ENCODE peak calls at places on chromosomes 5 and 9, in nine cellular contexts. One of them, this sample, is unnamed.
A peak's percentile ranks its signal among the peaks of the same experiment; 100 is the strongest.

GRCh38 chr5:102152906-102153787 is 142.9 kb downstream of the SLCO4C1 start:
- DNase-seq in HCT116: peak; percentile 35
- DNase-seq in gastrocnemius medialis: no peak
- DNase-seq in GM12891: no peak
- DNase-seq in heart left ventricle: no peak
- DNase-seq in ovary: no peak
- DNase-seq in sigmoid colon: no peak
- DNase-seq in transverse colon: no peak
- DNase-seq in prostate gland: no peak
- DNase-seq in this sample: peak; percentile 1

GRCh38 chr5:73692166-73692640 is 66.2 kb downstream of the ARHGEF28 start:
- DNase-seq in HCT116: no peak
- DNase-seq in gastrocnemius medialis: no peak
- DNase-seq in GM12891: no peak
- DNase-seq in heart left ventricle: no peak
- DNase-seq in ovary: no peak
- DNase-seq in sigmoid colon: no peak
- DNase-seq in transverse colon: no peak
- DNase-seq in prostate gland: no peak
- DNase-seq in this sample: no peak

GRCh38 chr9:33082538-33083326 is 6.3 kb upstream of the SMU1 start:
- DNase-seq in HCT116: no peak
- DNase-seq in gastrocnemius medialis: no peak
- DNase-seq in GM12891: no peak
- DNase-seq in heart left ventricle: no peak
- DNase-seq in ovary: no peak
- DNase-seq in sigmoid colon: no peak
- DNase-seq in transverse colon: no peak
- DNase-seq in prostate gland: no peak
- DNase-seq in this sample: no peak

GRCh38 chr5:57408714-57409113 is 73.9 kb downstream of the ACTBL2 start:
- DNase-seq in HCT116: no peak
- DNase-seq in gastrocnemius medialis: no peak
- DNase-seq in GM12891: no peak
- DNase-seq in heart left ventricle: no peak
- DNase-seq in ovary: no peak
- DNase-seq in sigmoid colon: no peak
- DNase-seq in transverse colon: no peak
- DNase-seq in prostate gland: no peak
- DNase-seq in this sample: no peak

GRCh38 chr5:36442796-36443195 is 141.1 kb upstream of the RANBP3L start:
- DNase-seq in HCT116: no peak
- DNase-seq in gastrocnemius medialis: no peak
- DNase-seq in GM12891: no peak
- DNase-seq in heart left ventricle: no peak
- DNase-seq in ovary: no peak
- DNase-seq in sigmoid colon: no peak
- DNase-seq in transverse colon: no peak
- DNase-seq in prostate gland: no peak
- DNase-seq in this sample: peak; percentile 47

GRCh38 chr5:39898731-39899130 is 474.0 kb upstream of the DAB2 start:
- DNase-seq in HCT116: no peak
- DNase-seq in gastrocnemius medialis: no peak
- DNase-seq in GM12891: no peak
- DNase-seq in heart left ventricle: no peak
- DNase-seq in ovary: no peak
- DNase-seq in sigmoid colon: no peak
- DNase-seq in transverse colon: no peak
- DNase-seq in prostate gland: no peak
- DNase-seq in this sample: no peak

GRCh38 chr5:136064510-136064909 is 35.7 kb downstream of the TGFBI start:
- DNase-seq in HCT116: no peak
- DNase-seq in gastrocnemius medialis: no peak
- DNase-seq in GM12891: no peak
- DNase-seq in heart left ventricle: no peak
- DNase-seq in ovary: no peak
- DNase-seq in sigmoid colon: no peak
- DNase-seq in transverse colon: no peak
- DNase-seq in prostate gland: no peak
- DNase-seq in this sample: no peak

GRCh38 chr9:134189167-134189474 is 24.8 kb upstream of the RNU6ATAC start:
- DNase-seq in HCT116: no peak
- DNase-seq in gastrocnemius medialis: peak; percentile 12
- DNase-seq in GM12891: no peak
- DNase-seq in heart left ventricle: no peak
- DNase-seq in ovary: peak; percentile 34
- DNase-seq in sigmoid colon: peak; percentile 40
- DNase-seq in transverse colon: no peak
- DNase-seq in prostate gland: no peak
- DNase-seq in this sample: no peak

GRCh38 chr5:181223041-181223728 is at the start of gene TRIM41:
- DNase-seq in HCT116: peak; percentile 96
- DNase-seq in gastrocnemius medialis: peak; percentile 99
- DNase-seq in GM12891: peak; percentile 80
- DNase-seq in heart left ventricle: peak; percentile 99
- DNase-seq in ovary: peak; percentile 99
- DNase-seq in sigmoid colon: peak; percentile 100
- DNase-seq in transverse colon: peak; percentile 99
- DNase-seq in prostate gland: peak; percentile 95
- DNase-seq in this sample: no peak

GRCh38 chr5:181223729-181224389 is 778 bp downstream of the TRIM41 start:
- DNase-seq in HCT116: no peak
- DNase-seq in gastrocnemius medialis: no peak
- DNase-seq in GM12891: no peak
- DNase-seq in heart left ventricle: peak; percentile 57
- DNase-seq in ovary: peak; percentile 66
- DNase-seq in sigmoid colon: peak; percentile 83
- DNase-seq in transverse colon: no peak
- DNase-seq in prostate gland: no peak
- DNase-seq in this sample: no peak

GRCh38 chr5:181221105-181221791 is 1.8 kb upstream of the TRIM41 start:
- DNase-seq in HCT116: no peak
- DNase-seq in gastrocnemius medialis: peak; percentile 10
- DNase-seq in GM12891: no peak
- DNase-seq in heart left ventricle: no peak
- DNase-seq in ovary: peak; percentile 43
- DNase-seq in sigmoid colon: no peak
- DNase-seq in transverse colon: peak; percentile 23
- DNase-seq in prostate gland: no peak
- DNase-seq in this sample: no peak

GRCh38 chr5:181222630-181223040 is 446 bp upstream of the TRIM41 start:
- DNase-seq in HCT116: no peak
- DNase-seq in gastrocnemius medialis: no peak
- DNase-seq in GM12891: no peak
- DNase-seq in heart left ventricle: no peak
- DNase-seq in ovary: no peak
- DNase-seq in sigmoid colon: no peak
- DNase-seq in transverse colon: no peak
- DNase-seq in prostate gland: no peak
- DNase-seq in this sample: no peak

GRCh38 chr5:181221792-181222629 is 1.1 kb upstream of the TRIM41 start:
- DNase-seq in HCT116: peak; percentile 93
- DNase-seq in gastrocnemius medialis: peak; percentile 91
- DNase-seq in GM12891: no peak
- DNase-seq in heart left ventricle: peak; percentile 90
- DNase-seq in ovary: peak; percentile 99
- DNase-seq in sigmoid colon: peak; percentile 97
- DNase-seq in transverse colon: peak; percentile 97
- DNase-seq in prostate gland: peak; percentile 96
- DNase-seq in this sample: no peak
- TF ChIP-seq POLR2A in HCT116: no peak
- TF ChIP-seq POLR2A in gastrocnemius medialis: no peak
- TF ChIP-seq POLR2A in GM12891: no peak
- TF ChIP-seq POLR2A in heart left ventricle: no peak
- TF ChIP-seq POLR2A in ovary: no peak
- TF ChIP-seq POLR2A in sigmoid colon: no peak
- TF ChIP-seq POLR2A in transverse colon: no peak
- TF ChIP-seq POLR2A in prostate gland: no peak
- TF ChIP-seq POLR2A in this sample: no peak

GRCh38 chr9:127244609-127245601 is 19.7 kb upstream of the GARNL3 start:
- DNase-seq in HCT116: no peak
- DNase-seq in gastrocnemius medialis: peak; percentile 97
- DNase-seq in GM12891: peak; percentile 85
- DNase-seq in heart left ventricle: peak; percentile 98
- DNase-seq in ovary: peak; percentile 97
- DNase-seq in sigmoid colon: peak; percentile 99
- DNase-seq in transverse colon: peak; percentile 98
- DNase-seq in prostate gland: peak; percentile 97
- DNase-seq in this sample: peak; percentile 93
- TF ChIP-seq POLR2A in HCT116: no peak
- TF ChIP-seq POLR2A in gastrocnemius medialis: peak; percentile 61
- TF ChIP-seq POLR2A in GM12891: peak; percentile 76
- TF ChIP-seq POLR2A in heart left ventricle: peak; percentile 79
- TF ChIP-seq POLR2A in ovary: peak; percentile 40
- TF ChIP-seq POLR2A in sigmoid colon: peak; percentile 26
- TF ChIP-seq POLR2A in transverse colon: peak; percentile 44
- TF ChIP-seq POLR2A in prostate gland: peak; percentile 55
- TF ChIP-seq POLR2A in this sample: no peak

GRCh38 chr5:160166069-160166972 is 47.1 kb upstream of the PWWP2A start:
- DNase-seq in HCT116: no peak
- DNase-seq in gastrocnemius medialis: no peak
- DNase-seq in GM12891: no peak
- DNase-seq in heart left ventricle: no peak
- DNase-seq in ovary: no peak
- DNase-seq in sigmoid colon: no peak
- DNase-seq in transverse colon: no peak
- DNase-seq in prostate gland: no peak
- DNase-seq in this sample: no peak

GRCh38 chr5:160167623-160168165 is 48.4 kb upstream of the PWWP2A start:
- DNase-seq in HCT116: no peak
- DNase-seq in gastrocnemius medialis: no peak
- DNase-seq in GM12891: no peak
- DNase-seq in heart left ventricle: no peak
- DNase-seq in ovary: no peak
- DNase-seq in sigmoid colon: no peak
- DNase-seq in transverse colon: no peak
- DNase-seq in prostate gland: no peak
- DNase-seq in this sample: no peak

GRCh38 chr5:160166973-160167622 is 47.8 kb upstream of the PWWP2A start:
- DNase-seq in HCT116: no peak
- DNase-seq in gastrocnemius medialis: no peak
- DNase-seq in GM12891: no peak
- DNase-seq in heart left ventricle: no peak
- DNase-seq in ovary: no peak
- DNase-seq in sigmoid colon: no peak
- DNase-seq in transverse colon: no peak
- DNase-seq in prostate gland: no peak
- DNase-seq in this sample: no peak

GRCh38 chr5:160171656-160172055 is 52.4 kb upstream of the PWWP2A start:
- DNase-seq in HCT116: no peak
- DNase-seq in gastrocnemius medialis: no peak
- DNase-seq in GM12891: no peak
- DNase-seq in heart left ventricle: no peak
- DNase-seq in ovary: no peak
- DNase-seq in sigmoid colon: no peak
- DNase-seq in transverse colon: no peak
- DNase-seq in prostate gland: no peak
- DNase-seq in this sample: no peak

DNA sequence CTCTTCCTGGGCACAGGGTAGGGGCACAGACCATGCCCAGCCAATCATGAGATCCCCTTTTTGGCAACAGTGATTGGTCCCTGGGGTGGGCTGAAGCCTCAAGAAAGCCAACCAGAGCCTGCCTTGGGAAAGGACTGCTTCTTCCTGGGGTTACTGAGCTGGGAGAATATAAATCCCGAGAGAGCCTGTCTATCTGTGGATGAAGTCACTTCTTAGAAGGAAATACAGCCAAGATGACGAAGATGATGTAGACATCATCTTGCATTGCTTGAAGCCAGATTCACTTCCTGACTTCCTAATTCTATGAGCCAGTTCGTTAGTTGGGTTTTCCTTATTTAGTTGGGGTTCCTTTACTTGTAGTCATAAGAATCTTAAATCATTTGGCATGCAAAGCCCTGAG is 50.1 kb upstream of the PWWP2A start:
- DNase-seq in HCT116: no peak
- DNase-seq in gastrocnemius medialis: no peak
- DNase-seq in GM12891: no peak
- DNase-seq in heart left ventricle: peak; percentile 38
- DNase-seq in ovary: no peak
- DNase-seq in sigmoid colon: no peak
- DNase-seq in transverse colon: no peak
- DNase-seq in prostate gland: no peak
- DNase-seq in this sample: no peak
- TF ChIP-seq POLR2A in HCT116: no peak
- TF ChIP-seq POLR2A in gastrocnemius medialis: no peak
- TF ChIP-seq POLR2A in GM12891: no peak
- TF ChIP-seq POLR2A in heart left ventricle: peak; percentile 29
- TF ChIP-seq POLR2A in ovary: no peak
- TF ChIP-seq POLR2A in sigmoid colon: no peak
- TF ChIP-seq POLR2A in transverse colon: no peak
- TF ChIP-seq POLR2A in prostate gland: no peak
- TF ChIP-seq POLR2A in this sample: no peak

GRCh38 chr9:111605041-111605559 is 5.7 kb upstream of the PTGR1 start:
- DNase-seq in HCT116: no peak
- DNase-seq in gastrocnemius medialis: no peak
- DNase-seq in GM12891: no peak
- DNase-seq in heart left ventricle: no peak
- DNase-seq in ovary: no peak
- DNase-seq in sigmoid colon: no peak
- DNase-seq in transverse colon: peak; percentile 25
- DNase-seq in prostate gland: no peak
- DNase-seq in this sample: no peak

GRCh38 chr9:111601237-111602018 is 2.0 kb upstream of the PTGR1 start:
- DNase-seq in HCT116: no peak
- DNase-seq in gastrocnemius medialis: no peak
- DNase-seq in GM12891: no peak
- DNase-seq in heart left ventricle: no peak
- DNase-seq in ovary: no peak
- DNase-seq in sigmoid colon: no peak
- DNase-seq in transverse colon: no peak
- DNase-seq in prostate gland: no peak
- DNase-seq in this sample: peak; percentile 64

GRCh38 chr9:111603041-111603440 is 3.6 kb upstream of the PTGR1 start:
- DNase-seq in HCT116: no peak
- DNase-seq in gastrocnemius medialis: no peak
- DNase-seq in GM12891: no peak
- DNase-seq in heart left ventricle: no peak
- DNase-seq in ovary: no peak
- DNase-seq in sigmoid colon: no peak
- DNase-seq in transverse colon: no peak
- DNase-seq in prostate gland: no peak
- DNase-seq in this sample: no peak

GRCh38 chr9:111599948-111600343 is 499 bp upstream of the PTGR1 start:
- DNase-seq in HCT116: no peak
- DNase-seq in gastrocnemius medialis: no peak
- DNase-seq in GM12891: no peak
- DNase-seq in heart left ventricle: peak; percentile 10
- DNase-seq in ovary: no peak
- DNase-seq in sigmoid colon: no peak
- DNase-seq in transverse colon: no peak
- DNase-seq in prostate gland: no peak
- DNase-seq in this sample: no peak

DNA sequence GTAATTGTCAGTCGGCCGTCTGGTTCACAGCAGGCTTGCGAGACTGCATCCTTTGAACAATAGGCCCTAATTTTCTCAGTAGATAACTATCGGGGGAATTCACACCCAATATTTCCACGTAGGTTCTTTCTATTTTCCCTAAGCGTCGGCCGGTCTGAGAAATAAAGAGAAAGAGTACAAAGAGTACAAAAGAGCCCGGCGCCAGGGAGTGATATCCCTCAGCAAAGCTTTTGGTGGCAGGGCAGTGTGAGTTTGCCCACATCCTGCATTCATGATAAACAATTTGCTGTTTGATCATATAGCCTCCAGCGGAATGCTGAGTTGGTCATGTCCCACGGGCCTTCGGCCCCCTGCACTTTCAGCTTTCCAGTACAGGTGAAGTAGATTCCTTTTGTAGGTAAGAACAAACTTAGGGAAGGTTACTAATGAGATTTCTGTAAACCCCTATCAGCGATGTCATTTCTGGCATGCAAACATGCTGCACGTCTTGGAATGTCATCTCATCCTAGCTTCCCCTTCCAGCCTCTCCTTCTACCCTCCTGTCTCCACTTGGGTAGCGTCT is 4.7 kb upstream of the PTGR1 start:
- DNase-seq in HCT116: no peak
- DNase-seq in gastrocnemius medialis: no peak
- DNase-seq in GM12891: no peak
- DNase-seq in heart left ventricle: no peak
- DNase-seq in ovary: no peak
- DNase-seq in sigmoid colon: no peak
- DNase-seq in transverse colon: no peak
- DNase-seq in prostate gland: no peak
- DNase-seq in this sample: no peak
- TF ChIP-seq POLR2A in HCT116: no peak
- TF ChIP-seq POLR2A in gastrocnemius medialis: no peak
- TF ChIP-seq POLR2A in GM12891: no peak
- TF ChIP-seq POLR2A in heart left ventricle: no peak
- TF ChIP-seq POLR2A in ovary: no peak
- TF ChIP-seq POLR2A in sigmoid colon: no peak
- TF ChIP-seq POLR2A in transverse colon: no peak
- TF ChIP-seq POLR2A in prostate gland: no peak
- TF ChIP-seq POLR2A in this sample: no peak

This sample was measured in erythroblast.